ENCODE peak calls at places on chromosomes 7 and 10, in eight cellular contexts. Y is lung, D is hepatocyte, T is astrocyte, E is fibroblast of the aortic adventitia, I is lower lobe of right lung, O is PC-3, P is BJ. H is an unnamed sample.
A peak's percentile ranks its signal among the peaks of the same experiment; 100 is the strongest.

GRCh38 chr7:157000047-157000726 is 10.3 kb downstream of the MNX1 start:
- DNase-seq in Y (no peak), D (no peak), T (no peak), E (no peak), I (no peak), O (no peak), P (no peak), H (no peak)

GRCh38 chr10:119205926-119206602 is 1.3 kb upstream of the GRK5 start:
- DNase-seq in Y (peak; percentile 60), D (peak; percentile 41), T (no peak), E (no peak), I (peak; percentile 81), O (peak; percentile 37), P (no peak), H (peak; percentile 56)

GRCh38 chr7:96328016-96328415 is 6.1 kb upstream of the SLC25A13 start:
- DNase-seq in Y (no peak), D (no peak), T (no peak), E (no peak), I (no peak), O (peak; percentile 86), P (no peak), H (no peak)

GRCh38 chr10:130341325-130341724 is 205.1 kb downstream of the GLRX3 start:
- DNase-seq in Y (no peak), D (peak; percentile 74), T (no peak), E (no peak), I (no peak), O (no peak), P (no peak), H (no peak)

GRCh38 chr7:100170111-100170897 is 1.9 kb upstream of the GAL3ST4 start:
- DNase-seq in Y (no peak), D (no peak), T (no peak), E (no peak), I (no peak), O (no peak), P (no peak), H (no peak)

GRCh38 chr7:47852330-47853245 is 95.7 kb downstream of the PKD1L1 start:
- DNase-seq in Y (peak; percentile 17), D (no peak), T (no peak), E (no peak), I (no peak), O (peak; percentile 14), P (no peak), H (peak; percentile 7)

GRCh38 chr7:119720541-119720940 is 552.4 kb upstream of the KCND2 start:
- DNase-seq in Y (no peak), D (no peak), T (peak; percentile 80), E (peak; percentile 89), I (no peak), O (peak; percentile 71), P (no peak), H (peak; percentile 87)

GRCh38 chr7:104956753-104957450 is 57.1 kb upstream of the KMT2E start:
- DNase-seq in Y (no peak), D (no peak), T (peak; percentile 95), E (peak; percentile 62), I (no peak), O (peak; percentile 84), P (peak; percentile 91), H (peak; percentile 94)

GRCh38 chr10:117137911-117138642 is at the start of gene VAX1:
- DNase-seq in Y (no peak), D (no peak), T (no peak), E (no peak), I (no peak), O (peak; percentile 30), P (no peak), H (no peak)

GRCh38 chr10:117139581-117140524 is 1.8 kb upstream of the VAX1 start:
- DNase-seq in Y (no peak), D (no peak), T (no peak), E (no peak), I (no peak), O (no peak), P (no peak), H (no peak)

GRCh38 chr10:117140525-117140902 is 2.4 kb upstream of the VAX1 start:
- DNase-seq in Y (no peak), D (no peak), T (no peak), E (no peak), I (no peak), O (no peak), P (no peak), H (no peak)

GRCh38 chr10:117137031-117137910 is 799 bp downstream of the VAX1 start:
- DNase-seq in Y (no peak), D (peak; percentile 63), T (peak; percentile 22), E (no peak), I (no peak), O (peak; percentile 51), P (no peak), H (peak; percentile 26)

GRCh38 chr10:117138838-117139580 is 939 bp upstream of the VAX1 start:
- DNase-seq in Y (no peak), D (no peak), T (no peak), E (no peak), I (no peak), O (peak; percentile 4), P (no peak), H (no peak)
- H3K4me3 ChIP-seq in Y (no peak overlapping the region), D (no peak overlapping the region), T (no peak overlapping the region), E (no peak overlapping the region), I (no peak overlapping the region), O (peak overlapping the region; percentile 75), P (no peak overlapping the region), H (no peak overlapping the region)

DNA sequence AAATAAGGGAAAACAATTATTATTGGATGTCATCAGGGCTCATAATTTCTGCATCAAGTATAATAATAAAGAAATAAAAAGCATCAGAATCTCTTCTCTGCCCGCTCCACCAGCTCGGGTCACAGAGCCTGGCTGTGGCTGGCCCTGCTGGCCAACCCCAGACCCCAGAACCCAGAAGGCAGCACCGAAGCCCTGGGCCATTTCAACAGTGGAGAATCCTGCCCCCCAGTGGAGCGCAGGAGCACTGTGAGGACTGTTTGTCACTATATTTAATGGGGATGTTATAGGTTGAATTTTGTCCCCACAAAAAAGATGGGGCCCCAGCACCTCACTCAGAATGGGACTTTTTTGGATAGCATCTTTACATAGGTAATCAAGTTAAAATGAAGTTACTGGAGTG is 27.3 kb downstream of the DENND11 start:
- DNase-seq in Y (no peak), D (no peak), T (no peak), E (no peak), I (no peak), O (no peak), P (no peak), H (no peak)
- TF ChIP-seq CTCF in Y (no peak), D (peak; percentile 21), T (peak; percentile 37), E (no peak), I (peak; percentile 37), O (peak; percentile 66), P (no peak), H (peak; percentile 41)

GRCh38 chr10:51244308-51244707 is 170.0 kb downstream of the PRKG1 start:
- DNase-seq in Y (no peak), D (no peak), T (peak; percentile 12), E (no peak), I (no peak), O (no peak), P (no peak), H (no peak)

GRCh38 chr10:51246156-51246555 is 171.9 kb downstream of the PRKG1 start:
- DNase-seq in Y (no peak), D (no peak), T (peak; percentile 6), E (no peak), I (no peak), O (peak; percentile 33), P (no peak), H (no peak)

GRCh38 chr10:51242393-51242792 is 168.1 kb downstream of the PRKG1 start:
- DNase-seq in Y (no peak), D (no peak), T (no peak), E (no peak), I (no peak), O (peak; percentile 53), P (no peak), H (no peak)

GRCh38 chr10:51250278-51250914 is 176.1 kb downstream of the PRKG1 start:
- DNase-seq in Y (no peak), D (no peak), T (no peak), E (no peak), I (no peak), O (no peak), P (no peak), H (no peak)

DNA sequence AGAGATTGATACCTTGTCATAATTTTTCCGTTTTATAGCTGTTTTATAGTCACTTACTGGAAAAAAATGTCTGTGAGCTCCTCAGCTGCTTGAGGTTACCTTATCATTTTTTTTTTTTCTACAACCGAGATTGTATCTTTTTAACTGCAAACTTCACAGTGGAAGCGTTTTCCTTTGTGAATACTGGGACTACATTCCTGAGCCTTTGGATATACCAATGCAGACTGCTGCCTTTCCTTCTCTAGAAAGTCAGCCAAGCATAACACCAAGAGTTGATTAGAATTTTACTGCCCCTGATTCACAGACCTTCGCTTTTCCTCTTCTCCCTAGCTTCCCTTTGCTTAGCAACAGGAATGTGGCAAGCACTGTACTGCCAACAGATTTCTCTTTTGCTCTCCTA is 170.5 kb downstream of the PRKG1 start:
- DNase-seq in Y (no peak), D (peak; percentile 8), T (peak; percentile 92), E (peak; percentile 96), I (no peak), O (peak; percentile 37), P (peak; percentile 80), H (peak; percentile 93)
- H3K4me3 ChIP-seq in Y (no peak overlapping the region), D (no peak overlapping the region), T (no peak overlapping the region), E (no peak overlapping the region), I (no peak overlapping the region), O (no peak overlapping the region), P (no peak overlapping the region), H (no peak overlapping the region)

GRCh38 chr10:44464503-44464902 is 79.6 kb upstream of the CXCL12 start:
- DNase-seq in Y (no peak), D (no peak), T (no peak), E (peak; percentile 18), I (no peak), O (no peak), P (no peak), H (no peak)
- TF ChIP-seq CTCF in Y (no peak), D (no peak), T (peak; percentile 21), E (peak; percentile 36), I (no peak), O (peak; percentile 18), P (no peak), H (peak; percentile 17)